ENCODE peak calls at places on chromosome X, in five cellular contexts. R is CD8-positive, alpha-beta T cell; Y is GM12865; B is tibial artery; N is spleen. U is an unnamed sample.
A peak's percentile ranks its signal among the peaks of the same experiment; 100 is the strongest.

GRCh38 chrX:65451663-65452062 is 82.9 kb downstream of the LAS1L start:
- DNase-seq in B (no peak), R (no peak), Y (peak; percentile 51), N (no peak), U (peak; percentile 10)

GRCh38 chrX:2715066-2715600 is 24.0 kb downstream of the CD99 start:
- DNase-seq in N (no peak), R (no peak), B (no peak), Y (no peak), U (no peak)

GRCh38 chrX:104013606-104014005 is at the start of gene H2BW1:
- DNase-seq in B (no peak), R (no peak), N (no peak), Y (no peak), U (no peak)

GRCh38 chrX:130637591-130637990 is 235.8 kb downstream of the RBMX2 start:
- DNase-seq in R (no peak), Y (no peak), B (no peak), N (no peak), U (no peak)

GRCh38 chrX:129769467-129770154 is 10.1 kb upstream of the SASH3 start:
- DNase-seq in R (peak; percentile 68), Y (peak; percentile 95), N (peak; percentile 91), B (no peak), U (no peak)

GRCh38 chrX:134908235-134908834 is 82.5 kb upstream of the SMIM10 start:
- DNase-seq in Y (no peak), N (no peak), R (no peak), B (no peak), U (no peak)

GRCh38 chrX:78104447-78105176 is 564 bp downstream of the PGK1 start:
- DNase-seq in B (peak; percentile 82), R (peak; percentile 36), Y (peak; percentile 73), N (peak; percentile 84), U (peak; percentile 15)

GRCh38 chrX:133384454-133384853 is 30.8 kb downstream of the GPC4 start:
- DNase-seq in N (no peak), B (no peak), Y (no peak), R (no peak), U (no peak)

GRCh38 chrX:9267415-9267814 is 197.4 kb upstream of the TBL1X start:
- DNase-seq in Y (no peak), N (no peak), R (no peak), B (no peak), U (no peak)

GRCh38 chrX:153765138-153766079 is 1.4 kb downstream of the PLXNB3 start:
- DNase-seq in N (peak; percentile 80), Y (peak; percentile 0), R (peak; percentile 2), B (no peak), U (no peak)

GRCh38 chrX:128464091-128464490 is 411.9 kb upstream of the ACTRT1 start:
- DNase-seq in N (no peak), B (no peak), Y (no peak), R (no peak), U (no peak)

GRCh38 chrX:46327229-46328081 is 217.8 kb downstream of the ZNF674 start:
- DNase-seq in B (no peak), R (no peak), N (no peak), Y (no peak), U (peak; percentile 53)

GRCh38 chrX:102651968-102652744 is 873 bp downstream of the GPRASP1 start:
- DNase-seq in N (no peak), B (peak; percentile 69), R (peak; percentile 62), Y (no peak), U (peak; percentile 19)

GRCh38 chrX:154515803-154516654 is at the start of gene FAM3A:
- DNase-seq in N (peak; percentile 97), B (peak; percentile 97), Y (peak; percentile 95), R (peak; percentile 92), U (peak; percentile 93)

GRCh38 chrX:66076801-66077200 is 36.9 kb upstream of the VSIG4 start:
- DNase-seq in Y (no peak), B (no peak), N (no peak), R (no peak), U (no peak)

GRCh38 chrX:84363054-84363453 is 139.2 kb downstream of the HDX start:
- DNase-seq in R (no peak), N (no peak), B (no peak), Y (no peak), U (no peak)

GRCh38 chrX:28701222-28701621 is 114.0 kb downstream of the IL1RAPL1 start:
- DNase-seq in R (no peak), B (no peak), N (no peak), Y (no peak), U (no peak)

GRCh38 chrX:46444011-46444410 is 101.2 kb downstream of the ZNF674 start:
- DNase-seq in B (no peak), R (no peak), Y (no peak), N (no peak), U (no peak)

GRCh38 chrX:149365061-149365460 is 140.0 kb downstream of the IDS start:
- DNase-seq in R (no peak), B (no peak), Y (no peak), N (no peak), U (no peak)

GRCh38 chrX:41720125-41720780 is 3.7 kb upstream of the GPR82 start:
- DNase-seq in Y (peak; percentile 80), N (peak; percentile 86), R (peak; percentile 37), B (no peak), U (no peak)

GRCh38 chrX:129755779-129756650 is 17.2 kb downstream of the XPNPEP2 start:
- DNase-seq in N (peak; percentile 79), B (no peak), R (no peak), Y (peak; percentile 55), U (peak; percentile 19)

GRCh38 chrX:55039471-55039870 is 8.7 kb upstream of the ALAS2 start:
- DNase-seq in N (no peak), B (no peak), Y (no peak), R (no peak), U (no peak)

GRCh38 chrX:18674417-18674787 is 2.5 kb upstream of the RS1 start:
- DNase-seq in B (peak; percentile 63), N (peak; percentile 86), R (peak; percentile 17), Y (no peak), U (peak; percentile 32)

GRCh38 chrX:41084044-41084359 is 1.2 kb upstream of the USP9X start:
- DNase-seq in Y (no peak), N (no peak), R (no peak), B (no peak), U (no peak)

GRCh38 chrX:41327359-41327758 is 6.6 kb upstream of the DDX3X start:
- DNase-seq in Y (no peak), R (no peak), B (no peak), N (no peak), U (no peak)

GRCh38 chrX:130746709-130747347 is 156.2 kb downstream of the ENOX2 start:
- DNase-seq in N (no peak), R (no peak), B (no peak), Y (no peak), U (no peak)

GRCh38 chrX:111041018-111041462 is 55.0 kb upstream of the PAK3 start:
- DNase-seq in N (no peak), R (no peak), Y (no peak), B (no peak), U (no peak)

GRCh38 chrX:40155617-40156471 is 58.1 kb upstream of the BCOR start:
- DNase-seq in N (no peak), R (no peak), Y (no peak), B (no peak), U (peak; percentile 48)

GRCh38 chrX:120660638-120661037 is 30.8 kb upstream of the C1GALT1C1 start:
- DNase-seq in B (no peak), R (no peak), Y (no peak), N (no peak), U (no peak)

GRCh38 chrX:120668357-120668756 is 38.5 kb upstream of the C1GALT1C1 start:
- DNase-seq in Y (no peak), B (no peak), R (no peak), N (no peak), U (no peak)

GRCh38 chrX:120664081-120664480 is 34.2 kb upstream of the C1GALT1C1 start:
- DNase-seq in N (no peak), Y (no peak), R (no peak), B (no peak), U (no peak)
- TF ChIP-seq CTCF in N (no peak), Y (no peak), R (peak; percentile 34), B (peak; percentile 7), U (no peak)

GRCh38 chrX:124506031-124506430 is 159.7 kb downstream of the SH2D1A start:
- DNase-seq in R (no peak), B (no peak), Y (no peak), N (no peak), U (no peak)

GRCh38 chrX:124501566-124501965 is 155.2 kb downstream of the SH2D1A start:
- DNase-seq in B (no peak), N (no peak), Y (no peak), R (no peak), U (peak; percentile 6)

GRCh38 chrX:124502599-124502998 is 156.2 kb downstream of the SH2D1A start:
- DNase-seq in Y (no peak), R (no peak), N (no peak), B (no peak), U (no peak)

GRCh38 chrX:124504106-124504983 is 158.0 kb downstream of the SH2D1A start:
- DNase-seq in N (no peak), B (no peak), R (no peak), Y (peak; percentile 38), U (no peak)

GRCh38 chrX:124502144-124502543 is 155.8 kb downstream of the SH2D1A start:
- DNase-seq in B (no peak), R (no peak), Y (no peak), N (no peak), U (no peak)
- TF ChIP-seq CTCF in B (no peak), R (no peak), Y (no peak), N (no peak), U (no peak)

DNA sequence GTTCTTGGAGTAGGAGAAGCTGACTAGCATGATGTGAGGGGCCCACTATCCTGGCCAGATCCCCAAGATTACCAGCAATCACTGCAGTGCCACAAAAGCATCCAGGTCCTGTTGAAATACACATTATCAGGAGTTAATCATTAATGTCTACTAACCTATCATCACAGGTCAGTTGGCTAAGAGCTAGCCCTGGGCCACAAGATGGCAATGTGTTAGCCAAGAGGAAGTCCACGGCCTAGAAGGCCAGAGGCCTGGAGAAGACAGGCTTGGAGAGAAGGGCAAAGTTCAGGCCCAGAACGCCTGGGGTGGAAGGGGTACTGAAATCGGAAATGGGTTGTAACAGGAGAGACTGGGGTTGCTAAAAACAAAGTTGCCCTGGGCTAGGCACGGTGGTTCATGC is 19.9 kb upstream of the KIAA1210 start:
- DNase-seq in R (no peak), Y (no peak), B (no peak), N (no peak), U (no peak)
- TF ChIP-seq CTCF in R (no peak), Y (no peak), B (no peak), N (no peak), U (no peak)

DNA sequence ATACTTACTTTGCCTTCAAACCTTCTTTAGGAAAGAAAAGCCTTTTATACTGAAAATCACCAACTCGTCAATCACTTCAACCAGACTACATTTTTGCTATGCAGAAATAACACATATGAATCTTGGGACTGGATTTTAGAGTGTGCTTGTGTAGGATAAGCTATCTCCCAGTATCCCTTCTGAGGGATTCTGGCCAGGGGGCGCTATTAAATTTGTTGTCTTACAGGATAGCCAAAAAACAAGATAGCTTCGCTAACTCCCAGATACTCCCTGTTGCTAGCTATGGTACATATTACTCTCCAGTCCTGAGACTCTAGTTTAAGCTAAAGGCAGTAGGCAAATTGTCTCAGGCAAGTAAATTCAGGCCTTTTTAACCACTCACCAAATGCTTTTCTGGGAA is 167.2 kb downstream of the LHFPL1 start:
- DNase-seq in Y (no peak), R (no peak), N (no peak), B (no peak), U (no peak)
- TF ChIP-seq CTCF in Y (no peak), R (no peak), N (no peak), B (no peak), U (no peak)

U was measured in nephron progenitor cell.